ENCODE peak calls at places on chromosomes 3 and 15, in six cellular contexts. One of them, this sample, is unnamed.

GRCh38 chr15:82936966-82937647 is 15.4 kb downstream of the HOMER2 start:
- DNase-seq in A549: peak; percentile 57
- DNase-seq in HepG2: peak; percentile 79
- DNase-seq in K562: no peak
- DNase-seq in SK-N-SH: no peak
- DNase-seq in GM12878: no peak
- DNase-seq in this sample: no peak

GRCh38 chr15:81776961-81777360 is 268.9 kb downstream of the MEX3B start:
- DNase-seq in HepG2: no peak
- DNase-seq in K562: no peak
- DNase-seq in A549: no peak
- DNase-seq in SK-N-SH: no peak
- DNase-seq in GM12878: no peak
- DNase-seq in this sample: no peak

GRCh38 chr3:71225951-71226564 is 357.5 kb downstream of the FOXP1 start:
- DNase-seq in K562: no peak
- DNase-seq in SK-N-SH: no peak
- DNase-seq in HepG2: no peak
- DNase-seq in A549: no peak
- DNase-seq in GM12878: no peak
- DNase-seq in this sample: no peak

GRCh38 chr15:93289951-93290350 is 200.9 kb upstream of the RGMA start:
- DNase-seq in HepG2: no peak
- DNase-seq in GM12878: no peak
- DNase-seq in K562: no peak
- DNase-seq in A549: no peak
- DNase-seq in SK-N-SH: no peak
- DNase-seq in this sample: no peak

GRCh38 chr3:55518451-55518850 is 31.3 kb upstream of the WNT5A start:
- DNase-seq in K562: no peak
- DNase-seq in SK-N-SH: no peak
- DNase-seq in HepG2: no peak
- DNase-seq in GM12878: no peak
- DNase-seq in A549: no peak
- DNase-seq in this sample: no peak

GRCh38 chr15:98231696-98232440 is 271.4 kb downstream of the ARRDC4 start:
- DNase-seq in SK-N-SH: no peak
- DNase-seq in GM12878: no peak
- DNase-seq in HepG2: no peak
- DNase-seq in A549: no peak
- DNase-seq in K562: no peak
- DNase-seq in this sample: no peak

GRCh38 chr15:96362759-96363678 is 32.5 kb downstream of the NR2F2 start:
- DNase-seq in GM12878: no peak
- DNase-seq in A549: no peak
- DNase-seq in HepG2: no peak
- DNase-seq in K562: no peak
- DNase-seq in SK-N-SH: peak; percentile 27
- DNase-seq in this sample: no peak

GRCh38 chr3:46986055-46986730 is 6.7 kb downstream of the NBEAL2 start:
- DNase-seq in GM12878: no peak
- DNase-seq in HepG2: no peak
- DNase-seq in SK-N-SH: no peak
- DNase-seq in K562: no peak
- DNase-seq in A549: no peak
- DNase-seq in this sample: no peak

GRCh38 chr15:23753248-23753647 is 66.1 kb upstream of the NDN start:
- DNase-seq in A549: no peak
- DNase-seq in HepG2: no peak
- DNase-seq in SK-N-SH: no peak
- DNase-seq in GM12878: no peak
- DNase-seq in K562: no peak
- DNase-seq in this sample: no peak

GRCh38 chr3:38454884-38455638 is 1.4 kb downstream of the ACVR2B start:
- DNase-seq in HepG2: peak; percentile 81
- DNase-seq in A549: peak; percentile 82
- DNase-seq in K562: peak; percentile 87
- DNase-seq in SK-N-SH: peak; percentile 96
- DNase-seq in GM12878: no peak
- DNase-seq in this sample: peak; percentile 53

GRCh38 chr15:40283615-40284306 is 897 bp upstream of the ANKRD63 start:
- DNase-seq in SK-N-SH: no peak
- DNase-seq in GM12878: no peak
- DNase-seq in A549: no peak
- DNase-seq in HepG2: no peak
- DNase-seq in K562: no peak
- DNase-seq in this sample: no peak

GRCh38 chr15:47442366-47442765 is 274.9 kb upstream of the SEMA6D start:
- DNase-seq in SK-N-SH: no peak
- DNase-seq in A549: no peak
- DNase-seq in K562: no peak
- DNase-seq in HepG2: no peak
- DNase-seq in GM12878: no peak
- DNase-seq in this sample: no peak

GRCh38 chr3:14614189-14614588 is 37.4 kb upstream of the CCDC174 start:
- DNase-seq in HepG2: no peak
- DNase-seq in A549: no peak
- DNase-seq in SK-N-SH: no peak
- DNase-seq in GM12878: no peak
- DNase-seq in K562: no peak
- DNase-seq in this sample: no peak

GRCh38 chr15:65906396-65906795 is 37.1 kb downstream of the RAB11A start:
- DNase-seq in GM12878: no peak
- DNase-seq in A549: no peak
- DNase-seq in SK-N-SH: no peak
- DNase-seq in K562: no peak
- DNase-seq in HepG2: no peak
- DNase-seq in this sample: peak; percentile 28

GRCh38 chr3:8456118-8456811 is 45.4 kb upstream of the LMCD1 start:
- DNase-seq in HepG2: no peak
- DNase-seq in GM12878: no peak
- DNase-seq in K562: no peak
- DNase-seq in A549: peak; percentile 58
- DNase-seq in SK-N-SH: no peak
- DNase-seq in this sample: no peak

GRCh38 chr3:46958469-46959168 is 17.9 kb downstream of the CCDC12 start:
- DNase-seq in SK-N-SH: no peak
- DNase-seq in HepG2: no peak
- DNase-seq in GM12878: no peak
- DNase-seq in K562: no peak
- DNase-seq in A549: no peak
- DNase-seq in this sample: no peak

DNA sequence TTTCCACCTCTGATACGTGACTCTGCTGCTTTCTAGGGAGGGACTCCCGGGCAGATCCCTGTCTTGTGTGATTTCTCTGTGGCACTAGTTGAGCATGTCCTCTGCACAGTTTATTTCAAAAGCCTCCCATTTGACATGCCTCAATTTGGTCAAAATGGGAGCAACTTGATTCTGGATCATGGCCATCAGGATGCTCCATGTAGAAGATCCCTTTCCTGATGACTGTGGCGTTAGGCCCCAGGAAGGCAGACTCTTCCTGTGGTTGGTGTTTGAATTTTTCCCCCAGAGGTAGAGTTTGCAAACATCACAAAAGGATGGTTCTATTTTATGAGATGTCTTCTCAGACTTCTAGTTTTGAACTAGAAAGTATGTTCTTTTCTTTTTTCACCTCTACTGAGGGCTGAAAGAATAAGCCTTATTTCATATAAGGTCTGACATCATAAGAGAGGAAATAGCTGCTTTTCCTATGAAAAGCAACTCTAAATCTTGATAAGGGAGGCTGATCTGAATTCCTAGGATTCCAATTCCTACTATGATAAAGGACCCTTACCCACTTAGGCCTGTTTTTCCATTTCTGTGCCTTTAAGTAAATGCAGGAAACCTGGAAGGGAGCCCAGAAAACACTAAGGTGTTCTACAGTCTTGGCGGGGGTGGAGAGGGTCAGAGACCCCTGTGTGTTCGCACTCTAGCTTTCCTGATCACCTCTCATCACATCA is 243.8 kb upstream of the CHRM5 start:
- DNase-seq in GM12878: no peak
- DNase-seq in K562: no peak
- DNase-seq in A549: no peak
- DNase-seq in SK-N-SH: no peak
- DNase-seq in HepG2: no peak
- DNase-seq in this sample: no peak
- TF ChIP-seq CHD2 in GM12878: no peak
- TF ChIP-seq CHD2 in K562: no peak
- TF ChIP-seq CHD2 in A549: no peak
- TF ChIP-seq CHD2 in SK-N-SH: no peak
- TF ChIP-seq CHD2 in HepG2: no peak
- TF ChIP-seq CHD2 in this sample: no peak

GRCh38 chr3:157092219-157092618 is 67.7 kb downstream of the CCNL1 start:
- DNase-seq in HepG2: no peak
- DNase-seq in GM12878: no peak
- DNase-seq in SK-N-SH: no peak
- DNase-seq in K562: no peak
- DNase-seq in A549: no peak
- DNase-seq in this sample: no peak
- H3K4me1 ChIP-seq in HepG2: peaks cover 69% of the 10 kb centered on the region
- H3K4me1 ChIP-seq in GM12878: peaks cover 51% of the 10 kb centered on the region
- H3K4me1 ChIP-seq in SK-N-SH: peaks cover 15% of the 10 kb centered on the region
- H3K4me1 ChIP-seq in K562: peaks cover 24% of the 10 kb centered on the region
- H3K4me1 ChIP-seq in A549: peaks cover 19% of the 10 kb centered on the region
- H3K4me1 ChIP-seq in this sample: peaks cover 12% of the 10 kb centered on the region

GRCh38 chr3:133595341-133595740 is 21.9 kb downstream of the CDV3 start:
- DNase-seq in A549: no peak
- DNase-seq in HepG2: no peak
- DNase-seq in GM12878: no peak
- DNase-seq in K562: no peak
- DNase-seq in SK-N-SH: no peak
- DNase-seq in this sample: no peak

GRCh38 chr3:133593243-133593642 is 19.8 kb downstream of the CDV3 start:
- DNase-seq in GM12878: no peak
- DNase-seq in HepG2: no peak
- DNase-seq in K562: no peak
- DNase-seq in A549: no peak
- DNase-seq in SK-N-SH: no peak
- DNase-seq in this sample: no peak

GRCh38 chr3:133599280-133599679 is 25.8 kb downstream of the CDV3 start:
- DNase-seq in A549: no peak
- DNase-seq in HepG2: no peak
- DNase-seq in K562: no peak
- DNase-seq in GM12878: no peak
- DNase-seq in SK-N-SH: no peak
- DNase-seq in this sample: no peak

GRCh38 chr3:133600682-133601081 is 27.2 kb downstream of the CDV3 start:
- DNase-seq in GM12878: no peak
- DNase-seq in HepG2: no peak
- DNase-seq in K562: no peak
- DNase-seq in A549: no peak
- DNase-seq in SK-N-SH: no peak
- DNase-seq in this sample: no peak

GRCh38 chr3:133598405-133598804 is 24.9 kb downstream of the CDV3 start:
- DNase-seq in GM12878: no peak
- DNase-seq in A549: no peak
- DNase-seq in HepG2: no peak
- DNase-seq in SK-N-SH: no peak
- DNase-seq in K562: no peak
- DNase-seq in this sample: no peak
- TF ChIP-seq CHD2 in GM12878: no peak
- TF ChIP-seq CHD2 in A549: no peak
- TF ChIP-seq CHD2 in HepG2: no peak
- TF ChIP-seq CHD2 in SK-N-SH: no peak
- TF ChIP-seq CHD2 in K562: no peak
- TF ChIP-seq CHD2 in this sample: no peak

GRCh38 chr15:52078876-52079700 is 33.5 kb downstream of the BCL2L10 start:
- DNase-seq in HepG2: peak; percentile 59
- DNase-seq in SK-N-SH: peak; percentile 71
- DNase-seq in K562: peak; percentile 70
- DNase-seq in A549: peak; percentile 79
- DNase-seq in GM12878: no peak
- DNase-seq in this sample: peak; percentile 51
- H3K4me1 ChIP-seq in HepG2: peaks cover 36% of the 10 kb centered on the region
- H3K4me1 ChIP-seq in SK-N-SH: no peaks in the 10 kb centered on the region
- H3K4me1 ChIP-seq in K562: no peaks in the 10 kb centered on the region
- H3K4me1 ChIP-seq in A549: peaks cover 34% of the 10 kb centered on the region
- H3K4me1 ChIP-seq in GM12878: peaks cover 32% of the 10 kb centered on the region
- H3K4me1 ChIP-seq in this sample: peaks cover 3% of the 10 kb centered on the region

GRCh38 chr3:187518616-187519015 is 150.4 kb downstream of the RTP4 start:
- DNase-seq in HepG2: no peak
- DNase-seq in SK-N-SH: no peak
- DNase-seq in A549: no peak
- DNase-seq in GM12878: no peak
- DNase-seq in K562: no peak
- DNase-seq in this sample: no peak
- TF ChIP-seq CHD2 in HepG2: no peak
- TF ChIP-seq CHD2 in SK-N-SH: no peak
- TF ChIP-seq CHD2 in A549: no peak
- TF ChIP-seq CHD2 in GM12878: no peak
- TF ChIP-seq CHD2 in K562: no peak
- TF ChIP-seq CHD2 in this sample: no peak

This sample was measured in H1.